ENCODE peak calls at places on chromosomes 7 and 10, in six cellular contexts. One of them, this sample, is unnamed.

GRCh38 chr7:832292-832967 is at the start of gene SUN1:
- DNase-seq in anterior cingulate cortex: no peak
- DNase-seq in bronchial epithelial cell: peak
- DNase-seq in endothelial cell: peak
- DNase-seq in stimulated activated CD8-positive, alpha-beta memory T cell treated with anti-CD3 and anti-CD28 coated beads, Interleukin-7, amount 100 ng/mL, for 48 hours: no peak
- DNase-seq in stimulated activated naive CD4-positive, alpha-beta T cell treated with Interleukin-2 at 50 U/mL for 16 hours: peak
- DNase-seq in this sample: peak

GRCh38 chr7:2903686-2904162 is 59.6 kb upstream of the GNA12 start:
- DNase-seq in anterior cingulate cortex: no peak
- DNase-seq in stimulated activated CD8-positive, alpha-beta memory T cell treated with anti-CD3 and anti-CD28 coated beads, Interleukin-7, amount 100 ng/mL, for 48 hours: no peak
- DNase-seq in stimulated activated naive CD4-positive, alpha-beta T cell treated with Interleukin-2 at 50 U/mL for 16 hours: no peak
- DNase-seq in bronchial epithelial cell: no peak
- DNase-seq in endothelial cell: no peak
- DNase-seq in this sample: no peak

GRCh38 chr7:139798221-139798620 is 20.4 kb upstream of the HIPK2 start:
- DNase-seq in endothelial cell: no peak
- DNase-seq in stimulated activated CD8-positive, alpha-beta memory T cell treated with anti-CD3 and anti-CD28 coated beads, Interleukin-7, amount 100 ng/mL, for 48 hours: no peak
- DNase-seq in anterior cingulate cortex: no peak
- DNase-seq in bronchial epithelial cell: peak
- DNase-seq in stimulated activated naive CD4-positive, alpha-beta T cell treated with Interleukin-2 at 50 U/mL for 16 hours: no peak
- DNase-seq in this sample: no peak

GRCh38 chr7:375491-375821 is 85.5 kb downstream of the FOXL3 start:
- DNase-seq in endothelial cell: peak
- DNase-seq in stimulated activated CD8-positive, alpha-beta memory T cell treated with anti-CD3 and anti-CD28 coated beads, Interleukin-7, amount 100 ng/mL, for 48 hours: no peak
- DNase-seq in anterior cingulate cortex: no peak
- DNase-seq in stimulated activated naive CD4-positive, alpha-beta T cell treated with Interleukin-2 at 50 U/mL for 16 hours: no peak
- DNase-seq in bronchial epithelial cell: no peak
- DNase-seq in this sample: no peak

GRCh38 chr10:70893227-70894006 is 5.1 kb upstream of the PCBD1 start:
- DNase-seq in endothelial cell: no peak
- DNase-seq in stimulated activated naive CD4-positive, alpha-beta T cell treated with Interleukin-2 at 50 U/mL for 16 hours: no peak
- DNase-seq in bronchial epithelial cell: no peak
- DNase-seq in anterior cingulate cortex: no peak
- DNase-seq in stimulated activated CD8-positive, alpha-beta memory T cell treated with anti-CD3 and anti-CD28 coated beads, Interleukin-7, amount 100 ng/mL, for 48 hours: no peak
- DNase-seq in this sample: no peak

GRCh38 chr7:92621026-92621540 is 30.9 kb upstream of the FAM133B start:
- DNase-seq in stimulated activated CD8-positive, alpha-beta memory T cell treated with anti-CD3 and anti-CD28 coated beads, Interleukin-7, amount 100 ng/mL, for 48 hours: no peak
- DNase-seq in anterior cingulate cortex: peak
- DNase-seq in endothelial cell: peak
- DNase-seq in stimulated activated naive CD4-positive, alpha-beta T cell treated with Interleukin-2 at 50 U/mL for 16 hours: peak
- DNase-seq in bronchial epithelial cell: peak
- DNase-seq in this sample: peak

GRCh38 chr10:31103096-31103495 is 71.4 kb upstream of the ZNF438 start:
- DNase-seq in endothelial cell: no peak
- DNase-seq in anterior cingulate cortex: no peak
- DNase-seq in stimulated activated naive CD4-positive, alpha-beta T cell treated with Interleukin-2 at 50 U/mL for 16 hours: no peak
- DNase-seq in bronchial epithelial cell: no peak
- DNase-seq in stimulated activated CD8-positive, alpha-beta memory T cell treated with anti-CD3 and anti-CD28 coated beads, Interleukin-7, amount 100 ng/mL, for 48 hours: no peak
- DNase-seq in this sample: no peak

GRCh38 chr10:129506101-129506797 is 39.2 kb downstream of the MGMT start:
- DNase-seq in anterior cingulate cortex: no peak
- DNase-seq in stimulated activated naive CD4-positive, alpha-beta T cell treated with Interleukin-2 at 50 U/mL for 16 hours: no peak
- DNase-seq in bronchial epithelial cell: no peak
- DNase-seq in endothelial cell: no peak
- DNase-seq in stimulated activated CD8-positive, alpha-beta memory T cell treated with anti-CD3 and anti-CD28 coated beads, Interleukin-7, amount 100 ng/mL, for 48 hours: no peak
- DNase-seq in this sample: no peak

GRCh38 chr10:129833366-129833765 is 130.7 kb downstream of the EBF3 start:
- DNase-seq in bronchial epithelial cell: no peak
- DNase-seq in stimulated activated naive CD4-positive, alpha-beta T cell treated with Interleukin-2 at 50 U/mL for 16 hours: no peak
- DNase-seq in stimulated activated CD8-positive, alpha-beta memory T cell treated with anti-CD3 and anti-CD28 coated beads, Interleukin-7, amount 100 ng/mL, for 48 hours: no peak
- DNase-seq in endothelial cell: no peak
- DNase-seq in anterior cingulate cortex: no peak
- DNase-seq in this sample: no peak

GRCh38 chr7:130505753-130506152 is 13.9 kb downstream of the MEST start:
- DNase-seq in endothelial cell: no peak
- DNase-seq in stimulated activated naive CD4-positive, alpha-beta T cell treated with Interleukin-2 at 50 U/mL for 16 hours: no peak
- DNase-seq in stimulated activated CD8-positive, alpha-beta memory T cell treated with anti-CD3 and anti-CD28 coated beads, Interleukin-7, amount 100 ng/mL, for 48 hours: no peak
- DNase-seq in bronchial epithelial cell: no peak
- DNase-seq in anterior cingulate cortex: no peak
- DNase-seq in this sample: no peak

GRCh38 chr7:36937754-36938551 is 213.7 kb upstream of the AOAH start:
- DNase-seq in stimulated activated CD8-positive, alpha-beta memory T cell treated with anti-CD3 and anti-CD28 coated beads, Interleukin-7, amount 100 ng/mL, for 48 hours: no peak
- DNase-seq in anterior cingulate cortex: no peak
- DNase-seq in stimulated activated naive CD4-positive, alpha-beta T cell treated with Interleukin-2 at 50 U/mL for 16 hours: no peak
- DNase-seq in bronchial epithelial cell: no peak
- DNase-seq in endothelial cell: no peak
- DNase-seq in this sample: no peak

GRCh38 chr7:19119901-19120486 is 2.6 kb upstream of the TWIST1 start:
- DNase-seq in bronchial epithelial cell: no peak
- DNase-seq in stimulated activated naive CD4-positive, alpha-beta T cell treated with Interleukin-2 at 50 U/mL for 16 hours: no peak
- DNase-seq in stimulated activated CD8-positive, alpha-beta memory T cell treated with anti-CD3 and anti-CD28 coated beads, Interleukin-7, amount 100 ng/mL, for 48 hours: no peak
- DNase-seq in anterior cingulate cortex: no peak
- DNase-seq in endothelial cell: peak
- DNase-seq in this sample: no peak

GRCh38 chr7:151821226-151821625 is 55.7 kb downstream of the PRKAG2 start:
- DNase-seq in stimulated activated naive CD4-positive, alpha-beta T cell treated with Interleukin-2 at 50 U/mL for 16 hours: no peak
- DNase-seq in endothelial cell: no peak
- DNase-seq in bronchial epithelial cell: no peak
- DNase-seq in stimulated activated CD8-positive, alpha-beta memory T cell treated with anti-CD3 and anti-CD28 coated beads, Interleukin-7, amount 100 ng/mL, for 48 hours: no peak
- DNase-seq in anterior cingulate cortex: no peak
- DNase-seq in this sample: no peak

GRCh38 chr10:132387723-132388210 is 9.2 kb upstream of the PWWP2B start:
- DNase-seq in stimulated activated naive CD4-positive, alpha-beta T cell treated with Interleukin-2 at 50 U/mL for 16 hours: peak
- DNase-seq in anterior cingulate cortex: peak
- DNase-seq in stimulated activated CD8-positive, alpha-beta memory T cell treated with anti-CD3 and anti-CD28 coated beads, Interleukin-7, amount 100 ng/mL, for 48 hours: no peak
- DNase-seq in endothelial cell: peak
- DNase-seq in bronchial epithelial cell: no peak
- DNase-seq in this sample: peak

GRCh38 chr7:38932509-38933168 is 23.6 kb upstream of the VPS41 start:
- DNase-seq in anterior cingulate cortex: peak
- DNase-seq in stimulated activated CD8-positive, alpha-beta memory T cell treated with anti-CD3 and anti-CD28 coated beads, Interleukin-7, amount 100 ng/mL, for 48 hours: peak
- DNase-seq in bronchial epithelial cell: no peak
- DNase-seq in stimulated activated naive CD4-positive, alpha-beta T cell treated with Interleukin-2 at 50 U/mL for 16 hours: peak
- DNase-seq in endothelial cell: peak
- DNase-seq in this sample: peak

GRCh38 chr10:114629824-114630430 is 28.1 kb downstream of the ABLIM1 start:
- DNase-seq in anterior cingulate cortex: no peak
- DNase-seq in stimulated activated naive CD4-positive, alpha-beta T cell treated with Interleukin-2 at 50 U/mL for 16 hours: no peak
- DNase-seq in endothelial cell: no peak
- DNase-seq in stimulated activated CD8-positive, alpha-beta memory T cell treated with anti-CD3 and anti-CD28 coated beads, Interleukin-7, amount 100 ng/mL, for 48 hours: no peak
- DNase-seq in bronchial epithelial cell: peak
- DNase-seq in this sample: no peak

GRCh38 chr7:84837405-84837804 is 349.5 kb downstream of the SEMA3D start:
- DNase-seq in bronchial epithelial cell: no peak
- DNase-seq in stimulated activated CD8-positive, alpha-beta memory T cell treated with anti-CD3 and anti-CD28 coated beads, Interleukin-7, amount 100 ng/mL, for 48 hours: no peak
- DNase-seq in stimulated activated naive CD4-positive, alpha-beta T cell treated with Interleukin-2 at 50 U/mL for 16 hours: no peak
- DNase-seq in endothelial cell: no peak
- DNase-seq in anterior cingulate cortex: no peak
- DNase-seq in this sample: no peak

This sample was measured in activated naive CD8-positive, alpha-beta T cell treated with anti-CD3 and anti-CD28 coated beads for 36 hours.